ENCODE peak calls at places on chromosomes 1 and 21, in nine cellular contexts. T is GM13977; R is suprapubic skin; Y is osteoblast; W is astrocyte of the cerebellum; F is heart right ventricle; B is heart left ventricle; V is CD8-positive, alpha-beta T cell; M is GM10248. S is an unnamed sample.

GRCh38 chr21:29499734-29500343 is 201.1 kb downstream of the BACH1 start:
- DNase-seq in W (no peak), M (no peak), Y (no peak), B (no peak), T (peak), F (no peak), V (no peak), R (no peak), S (peak)

GRCh38 chr1:25794325-25794724 is 5.7 kb upstream of the SELENON start:
- DNase-seq in F (no peak), T (no peak), M (no peak), V (no peak), R (no peak), Y (peak), W (no peak), B (no peak), S (no peak)

GRCh38 chr1:88549536-88549935 is 134.5 kb upstream of the PKN2 start:
- DNase-seq in W (no peak), Y (no peak), F (no peak), V (no peak), T (no peak), B (no peak), R (no peak), M (no peak), S (no peak)

GRCh38 chr1:109509176-109510134 is at the start of gene AMIGO1:
- DNase-seq in T (peak), M (peak), Y (peak), W (no peak), V (peak), F (peak), B (peak), R (no peak), S (peak)

GRCh38 chr21:41631564-41632461 is 123.9 kb upstream of the TMPRSS2 start:
- DNase-seq in Y (peak), R (no peak), W (no peak), M (no peak), V (no peak), B (no peak), F (no peak), T (no peak), S (no peak)

GRCh38 chr1:192476802-192477298 is 98.7 kb upstream of the RGS1 start:
- DNase-seq in B (peak), W (no peak), F (peak), Y (no peak), V (no peak), R (peak), M (peak), T (no peak), S (peak)

GRCh38 chr21:31222142-31222541 is 121.9 kb downstream of the TIAM1 start:
- DNase-seq in V (no peak), B (no peak), Y (peak), M (no peak), T (no peak), F (no peak), R (no peak), W (peak), S (no peak)

GRCh38 chr1:61618755-61619154 is 106.2 kb downstream of the TM2D1 start:
- DNase-seq in B (no peak), V (no peak), R (no peak), M (no peak), W (no peak), Y (no peak), F (no peak), T (no peak), S (no peak)

GRCh38 chr1:107926436-107927080 is 38.4 kb downstream of the VAV3 start:
- DNase-seq in V (no peak), W (peak), F (no peak), Y (peak), T (no peak), R (no peak), M (no peak), B (no peak), S (no peak)

GRCh38 chr1:182561432-182561831 is 27.6 kb downstream of the RNASEL start:
- DNase-seq in R (no peak), M (no peak), T (no peak), F (no peak), B (no peak), Y (no peak), W (no peak), V (no peak), S (no peak)

GRCh38 chr1:54804471-54805132 is 3.5 kb upstream of the TTC22 start:
- DNase-seq in Y (peak), R (peak), T (no peak), B (no peak), V (no peak), W (no peak), F (no peak), M (no peak), S (no peak)

GRCh38 chr1:65066379-65066765 is 81.6 kb upstream of the AK4 start:
- DNase-seq in Y (no peak), B (no peak), V (no peak), F (no peak), W (no peak), M (no peak), T (no peak), R (no peak), S (no peak)

GRCh38 chr1:6279721-6280383 is 19.0 kb upstream of the GPR153 start:
- DNase-seq in F (no peak), R (no peak), T (no peak), M (no peak), Y (no peak), W (no peak), V (no peak), B (no peak), S (no peak)

GRCh38 chr1:6280761-6281451 is 20.0 kb upstream of the GPR153 start:
- DNase-seq in T (no peak), M (no peak), W (no peak), V (no peak), B (no peak), Y (no peak), F (no peak), R (no peak), S (no peak)

GRCh38 chr1:6276765-6277555 is 16.1 kb upstream of the GPR153 start:
- DNase-seq in T (no peak), R (no peak), V (no peak), F (no peak), B (no peak), W (no peak), M (no peak), Y (no peak), S (no peak)

GRCh38 chr1:6278263-6278662 is 17.4 kb upstream of the GPR153 start:
- DNase-seq in R (no peak), F (no peak), W (no peak), V (no peak), M (no peak), Y (no peak), T (no peak), B (no peak), S (no peak)

GRCh38 chr1:6279066-6279465 is 18.2 kb upstream of the GPR153 start:
- DNase-seq in T (no peak), F (no peak), R (no peak), M (no peak), V (no peak), W (no peak), B (no peak), Y (no peak), S (no peak)
- TF ChIP-seq CTCF in T (no peak), F (no peak), R (no peak), M (no peak), V (no peak), W (no peak), B (no peak), Y (no peak), S (no peak)

GRCh38 chr1:46136711-46137110 is 4.3 kb upstream of the PIK3R3 start:
- DNase-seq in F (no peak), W (no peak), Y (no peak), B (no peak), V (no peak), M (no peak), R (no peak), T (no peak), S (no peak)
- TF ChIP-seq CTCF in F (no peak), W (no peak), Y (no peak), B (no peak), V (no peak), M (no peak), R (no peak), T (no peak), S (no peak)

GRCh38 chr1:101139130-101139529 is 97.7 kb upstream of the S1PR1 start:
- DNase-seq in M (no peak), W (no peak), Y (no peak), T (no peak), F (no peak), V (no peak), R (no peak), B (no peak), S (no peak)

GRCh38 chr1:101140041-101140718 is 96.6 kb upstream of the S1PR1 start:
- DNase-seq in F (no peak), V (no peak), R (no peak), W (no peak), Y (no peak), T (no peak), M (no peak), B (no peak), S (no peak)

GRCh38 chr1:101136739-101137138 is 100.1 kb upstream of the S1PR1 start:
- DNase-seq in W (no peak), M (peak), T (peak), Y (no peak), R (no peak), V (no peak), B (no peak), F (no peak), S (no peak)

GRCh38 chr1:101135526-101135925 is 101.3 kb upstream of the S1PR1 start:
- DNase-seq in B (no peak), F (no peak), W (no peak), R (no peak), V (no peak), Y (no peak), T (no peak), M (no peak), S (no peak)

DNA sequence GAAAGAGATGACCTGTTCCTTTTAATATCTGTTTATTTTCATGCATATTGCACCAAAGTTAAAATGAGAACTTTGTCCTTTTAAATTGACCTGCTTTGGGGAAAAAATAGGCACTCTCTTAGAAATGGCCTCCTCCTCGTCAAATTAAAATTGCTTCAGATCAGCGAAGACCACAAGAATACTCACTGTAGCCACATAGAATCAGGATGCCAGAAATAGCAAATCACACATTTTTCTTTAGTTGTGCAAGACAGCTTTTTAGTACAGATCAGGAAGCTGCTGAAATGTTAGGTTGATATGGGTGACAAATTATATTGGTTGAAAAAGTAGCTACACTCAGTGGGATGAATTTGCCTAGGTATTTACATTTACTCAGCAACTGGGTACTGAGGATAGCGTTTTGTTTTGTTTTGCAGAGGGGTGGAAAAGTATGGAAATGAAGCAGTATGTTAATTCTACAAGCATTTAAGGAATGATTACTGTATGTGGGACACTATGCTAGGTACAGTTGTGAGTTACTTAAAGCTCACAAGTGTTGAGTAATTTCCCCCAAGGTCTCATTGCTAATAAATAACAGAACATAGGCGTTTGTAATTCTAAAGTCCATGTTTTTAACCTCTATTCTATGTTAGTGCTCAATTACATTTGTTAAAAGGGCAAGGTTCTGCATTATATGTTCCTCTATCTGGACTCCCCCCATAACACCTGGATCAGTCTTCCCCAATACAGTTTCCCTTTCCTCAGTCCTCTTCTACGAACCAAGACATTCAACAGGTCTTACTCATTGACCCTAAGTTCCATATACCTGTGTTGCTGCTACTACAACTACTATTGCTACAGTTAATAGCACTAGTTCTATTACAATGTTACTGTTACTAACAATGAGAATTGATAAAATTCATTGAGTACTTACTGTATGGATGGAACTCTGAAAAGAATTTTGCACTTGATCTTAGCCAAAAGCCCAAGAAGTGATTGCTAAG is 99.4 kb upstream of the S1PR1 start:
- DNase-seq in V (no peak), B (no peak), R (no peak), M (no peak), Y (no peak), F (no peak), W (peak), T (no peak), S (no peak)
- TF ChIP-seq CTCF in V (no peak), B (no peak), R (no peak), M (no peak), Y (no peak), F (no peak), W (no peak), T (no peak), S (no peak)

GRCh38 chr1:67551375-67551774 is 121.2 kb upstream of the SERBP1 start:
- DNase-seq in Y (no peak), T (no peak), B (no peak), V (no peak), W (no peak), R (no peak), M (no peak), F (no peak), S (no peak)

GRCh38 chr1:67557731-67558448 is 127.1 kb upstream of the GADD45A start:
- DNase-seq in R (no peak), M (no peak), V (no peak), Y (peak), W (no peak), T (no peak), B (no peak), F (no peak), S (no peak)

GRCh38 chr1:67555487-67556296 is 125.5 kb upstream of the SERBP1 start:
- DNase-seq in W (no peak), R (no peak), V (no peak), Y (no peak), T (no peak), M (no peak), B (no peak), F (no peak), S (no peak)

GRCh38 chr1:67556297-67556900 is 126.2 kb upstream of the SERBP1 start:
- DNase-seq in B (no peak), W (no peak), V (no peak), R (no peak), Y (peak), T (no peak), F (no peak), M (no peak), S (no peak)

DNA sequence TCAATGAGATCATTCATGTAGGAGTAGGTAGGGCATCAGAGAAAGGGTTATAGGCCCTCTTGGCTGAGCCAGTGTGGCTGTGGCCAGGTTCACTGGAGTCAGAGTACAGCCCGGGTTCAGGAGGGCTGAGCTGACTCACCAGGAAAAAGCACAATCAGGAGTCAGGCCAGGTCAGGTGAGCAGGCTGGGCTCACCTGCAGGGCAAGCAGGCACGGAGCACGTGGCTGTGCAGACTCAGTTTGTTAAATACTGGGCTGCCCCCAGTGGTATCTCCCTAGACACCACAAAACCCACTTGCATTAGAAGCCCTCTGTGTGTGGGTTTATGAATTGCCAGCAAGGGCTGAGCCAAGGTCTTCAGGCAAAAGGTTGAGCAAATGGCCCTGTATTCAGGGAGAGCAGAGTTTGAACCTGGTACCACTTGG is 122.1 kb upstream of the SERBP1 start:
- DNase-seq in V (no peak), B (no peak), R (no peak), F (no peak), Y (peak), T (no peak), W (no peak), M (no peak), S (no peak)
- TF ChIP-seq CTCF in V (no peak), B (no peak), R (no peak), F (no peak), Y (no peak), T (no peak), W (no peak), M (no peak), S (no peak)

GRCh38 chr1:224774378-224774777 is 155.1 kb upstream of the DNAH14 start:
- DNase-seq in Y (no peak), B (no peak), W (no peak), R (no peak), F (no peak), M (no peak), T (no peak), V (no peak), S (no peak)
- TF ChIP-seq CTCF in Y (peak), B (no peak), W (peak), R (no peak), F (no peak), M (no peak), T (peak), V (no peak), S (no peak)

GRCh38 chr1:246198141-246198820 is 308.8 kb downstream of the SMYD3 start:
- DNase-seq in T (no peak), V (no peak), R (no peak), W (no peak), M (no peak), F (no peak), Y (no peak), B (no peak), S (no peak)

GRCh38 chr1:246200225-246200624 is 306.9 kb downstream of the SMYD3 start:
- DNase-seq in F (no peak), M (no peak), V (no peak), R (no peak), Y (no peak), B (no peak), T (no peak), W (no peak), S (no peak)

GRCh38 chr1:246200738-246201137 is 306.3 kb downstream of the SMYD3 start:
- DNase-seq in B (no peak), F (no peak), V (no peak), R (no peak), T (no peak), Y (no peak), M (no peak), W (no peak), S (no peak)

GRCh38 chr1:246199086-246199485 is 308.0 kb downstream of the SMYD3 start:
- DNase-seq in V (no peak), Y (no peak), B (no peak), M (no peak), R (no peak), F (no peak), W (no peak), T (no peak), S (no peak)

GRCh38 chr1:246203180-246203579 is 303.9 kb downstream of the SMYD3 start:
- DNase-seq in Y (no peak), V (no peak), R (no peak), F (no peak), T (no peak), W (no peak), B (no peak), M (no peak), S (no peak)
- TF ChIP-seq CTCF in Y (no peak), V (no peak), R (no peak), F (no peak), T (no peak), W (no peak), B (no peak), M (no peak), S (no peak)

DNA sequence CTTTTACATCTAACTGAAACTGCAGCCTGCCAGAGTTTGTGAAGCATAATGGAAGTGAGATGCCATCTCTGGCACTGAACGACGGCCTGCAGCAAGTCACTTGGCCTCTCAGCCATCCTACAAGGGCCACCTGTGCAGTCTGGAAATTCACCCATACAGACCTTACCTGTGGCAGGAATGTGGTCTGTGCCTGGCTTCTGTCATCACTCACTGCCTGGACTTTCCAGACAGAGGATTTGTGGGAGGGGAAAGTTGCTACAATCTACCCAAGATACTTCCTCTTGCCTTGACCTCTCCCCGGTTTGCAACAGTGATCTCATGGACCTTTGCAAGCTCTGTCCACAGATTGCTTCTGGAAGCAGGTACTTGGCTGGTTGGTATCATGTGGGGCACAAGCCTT is 58.4 kb upstream of the ATP1B1 start:
- DNase-seq in R (no peak), V (no peak), F (no peak), M (no peak), T (no peak), B (no peak), Y (no peak), W (no peak), S (no peak)
- TF ChIP-seq CTCF in R (no peak), V (no peak), F (no peak), M (no peak), T (no peak), B (no peak), Y (no peak), W (no peak), S (no peak)

DNA sequence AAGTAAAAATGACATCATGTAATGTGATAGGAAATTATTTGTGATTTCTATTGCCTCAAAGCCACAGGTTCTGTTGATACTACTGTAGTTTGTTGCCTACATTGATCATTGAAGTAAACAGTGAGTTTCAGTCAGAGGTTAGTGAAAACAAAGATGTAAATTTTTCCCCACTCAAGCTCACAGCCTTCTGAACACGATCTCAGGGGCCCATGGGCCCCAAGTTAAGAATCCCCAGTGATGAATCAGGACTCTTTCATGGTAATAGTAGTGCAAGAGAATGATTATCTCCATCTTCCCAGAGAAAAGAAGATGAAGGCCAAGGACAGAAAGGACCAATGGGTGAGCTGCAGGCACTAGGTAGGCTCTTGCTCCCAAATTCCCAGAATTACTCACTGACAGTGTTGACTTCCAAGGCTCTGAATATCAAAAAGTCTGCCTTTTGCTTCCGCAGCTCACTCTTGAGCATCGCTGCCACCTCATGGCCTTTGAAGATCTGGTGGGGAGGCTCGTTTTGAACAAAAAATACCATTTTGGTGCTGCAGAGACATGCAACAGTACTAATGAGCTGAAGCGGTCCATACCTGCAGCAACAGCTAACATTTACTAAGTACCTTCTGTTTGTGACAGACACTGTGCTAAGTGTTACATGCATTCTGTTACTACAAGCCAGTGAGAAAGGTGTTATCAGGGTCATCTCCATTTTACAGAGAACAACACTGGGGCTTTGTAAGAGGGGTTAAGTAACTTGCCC is 113.3 kb downstream of the KIAA0319L start:
- DNase-seq in T (no peak), W (no peak), M (no peak), B (no peak), F (no peak), R (no peak), Y (no peak), V (no peak), S (no peak)
- TF ChIP-seq CTCF in T (peak), W (no peak), M (no peak), B (no peak), F (no peak), R (no peak), Y (peak), V (no peak), S (peak)